ENCODE peak calls at places on chromosome 17, in nine cellular contexts. E is SK-N-SH, B is suprapubic skin, G is transverse colon, D is K562, N is H1, A is tibial nerve, J is sigmoid colon, R is stomach. C is an unnamed sample.
A peak's percentile ranks its signal among the peaks of the same experiment; 100 is the strongest.

GRCh38 chr17:64641499-64641898 is 20.6 kb downstream of the SMURF2 start:
- DNase-seq in E (peak; percentile 75), B (no peak), G (no peak), D (peak; percentile 49), N (no peak), A (no peak), J (no peak), R (no peak), C (no peak)

GRCh38 chr17:17096438-17097178 is 54.4 kb downstream of the MPRIP start:
- DNase-seq in E (no peak), B (no peak), G (peak; percentile 41), D (no peak), N (no peak), A (no peak), J (no peak), R (no peak), C (no peak)

GRCh38 chr17:5237541-5238016 is 2.9 kb upstream of the SCIMP start:
- DNase-seq in E (peak; percentile 72), B (no peak), G (peak; percentile 72), D (peak; percentile 78), N (peak; percentile 46), A (no peak), J (no peak), R (peak; percentile 61), C (no peak)

GRCh38 chr17:49414271-49414621 is 436 bp downstream of the PHB1 start:
- DNase-seq in E (no peak), B (peak; percentile 57), G (peak; percentile 25), D (peak; percentile 32), N (no peak), A (no peak), J (no peak), R (no peak), C (no peak)

GRCh38 chr17:39920218-39921210 is 2.1 kb upstream of the GSDMB start:
- DNase-seq in E (no peak), B (no peak), G (no peak), D (no peak), N (no peak), A (no peak), J (no peak), R (no peak), C (no peak)

GRCh38 chr17:34719569-34719968 is 140.2 kb downstream of the TMEM132E start:
- DNase-seq in E (no peak), B (no peak), G (no peak), D (no peak), N (no peak), A (no peak), J (no peak), R (no peak), C (no peak)

GRCh38 chr17:6304894-6305612 is 129.9 kb downstream of the AIPL1 start:
- DNase-seq in E (no peak), B (no peak), G (no peak), D (no peak), N (no peak), A (no peak), J (no peak), R (no peak), C (no peak)

GRCh38 chr17:57420674-57421392 is 164.5 kb downstream of the MSI2 start:
- DNase-seq in E (peak; percentile 79), B (no peak), G (peak; percentile 59), D (peak; percentile 77), N (no peak), A (no peak), J (no peak), R (peak; percentile 36), C (no peak)

GRCh38 chr17:78316867-78317816 is 42.7 kb downstream of the SOCS3 start:
- DNase-seq in E (peak; percentile 27), B (peak; percentile 67), G (peak; percentile 84), D (peak; percentile 78), N (peak; percentile 70), A (no peak), J (no peak), R (peak; percentile 65), C (no peak)

GRCh38 chr17:74924250-74924948 is at the start of gene OTOP2:
- DNase-seq in E (peak; percentile 67), B (no peak), G (peak; percentile 25), D (no peak), N (no peak), A (no peak), J (no peak), R (no peak), C (no peak)
- H3K27me3 ChIP-seq in E (peaks cover 78% of the 10 kb centered on the region), B (peaks cover 66% of the 10 kb centered on the region), G (peaks cover 96% of the 10 kb centered on the region), D (peaks cover 30% of the 10 kb centered on the region), N (peaks cover 40% of the 10 kb centered on the region), A (no peaks in the 10 kb centered on the region), J (peaks cover 66% of the 10 kb centered on the region), R (peaks cover 94% of the 10 kb centered on the region), C (peaks cover 4% of the 10 kb centered on the region)

GRCh38 chr17:880871-881269 is 98.7 kb downstream of the NXN start:
- DNase-seq in E (no peak), B (no peak), G (no peak), D (no peak), N (no peak), A (no peak), J (no peak), R (no peak), C (no peak)

GRCh38 chr17:880074-880870 is 98.1 kb downstream of the MRM3 start:
- DNase-seq in E (no peak), B (no peak), G (no peak), D (no peak), N (no peak), A (no peak), J (no peak), R (peak; percentile 31), C (no peak)

GRCh38 chr17:885971-886571 is 93.5 kb downstream of the NXN start:
- DNase-seq in E (no peak), B (peak; percentile 79), G (peak; percentile 52), D (no peak), N (no peak), A (peak; percentile 71), J (peak; percentile 97), R (peak; percentile 72), C (peak; percentile 82)

GRCh38 chr17:883586-883962 is 96.0 kb downstream of the NXN start:
- DNase-seq in E (no peak), B (no peak), G (no peak), D (peak; percentile 15), N (no peak), A (no peak), J (no peak), R (no peak), C (no peak)

GRCh38 chr17:882827-883585 is 96.6 kb downstream of the NXN start:
- DNase-seq in E (no peak), B (peak; percentile 74), G (peak; percentile 34), D (no peak), N (no peak), A (peak; percentile 56), J (peak; percentile 93), R (peak; percentile 78), C (peak; percentile 76)
- TF ChIP-seq EP300 in E (no peak), B (no peak), G (no peak), D (no peak), N (no peak), A (peak; percentile 72), J (peak; percentile 16), R (no peak), C (no peak)

DNA sequence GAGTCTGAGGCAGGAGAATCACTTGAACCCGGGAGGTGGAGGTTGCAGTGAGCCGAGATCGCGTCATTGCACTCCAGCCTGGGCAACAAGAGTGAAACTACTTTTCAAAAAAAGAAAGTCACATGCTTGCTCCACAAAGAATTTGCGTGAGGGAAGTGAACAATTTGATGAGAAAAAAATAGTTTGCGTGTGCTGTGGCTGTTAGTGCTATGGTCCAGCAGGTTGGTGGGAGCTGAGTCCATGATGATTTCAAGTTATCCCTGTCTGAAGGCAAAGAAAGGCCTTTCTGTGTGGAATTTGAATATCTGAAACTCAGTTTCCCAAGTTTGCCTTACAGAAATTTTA is 21.0 kb downstream of the PRCD start:
- DNase-seq in E (no peak), B (no peak), G (no peak), D (no peak), N (no peak), A (no peak), J (no peak), R (no peak), C (no peak)
- H3K4me3 ChIP-seq in E (peak overlapping the region; percentile 1), B (peak overlapping the region; percentile 11), G (no peak overlapping the region), D (peak overlapping the region; percentile 57), N (no peak overlapping the region), A (no peak overlapping the region), J (no peak overlapping the region), R (no peak overlapping the region), C (no peak overlapping the region)

DNA sequence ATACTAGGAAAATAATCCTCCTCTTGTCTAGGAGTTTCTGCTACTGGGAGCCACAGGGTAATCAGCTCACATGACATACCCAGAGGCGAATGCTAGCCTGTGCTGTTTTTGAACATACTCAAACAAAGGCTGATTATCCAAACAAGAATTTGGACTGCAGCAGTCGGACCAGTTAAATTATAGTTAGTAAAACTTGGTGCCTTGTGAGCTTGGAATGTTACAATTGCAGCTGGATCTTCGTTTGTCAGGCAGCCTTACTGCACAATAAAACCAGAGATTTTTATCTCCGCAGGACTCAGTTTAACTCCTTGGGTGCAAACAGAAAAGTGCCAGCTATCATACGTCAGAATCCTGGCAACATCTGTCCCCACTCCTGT is 163.8 kb upstream of the TBX2 start:
- DNase-seq in E (no peak), B (no peak), G (no peak), D (no peak), N (no peak), A (no peak), J (no peak), R (no peak), C (no peak)
- H3K27me3 ChIP-seq in E (no peaks in the 10 kb centered on the region), B (no peaks in the 10 kb centered on the region), G (no peaks in the 10 kb centered on the region), D (no peaks in the 10 kb centered on the region), N (no peaks in the 10 kb centered on the region), A (no peaks in the 10 kb centered on the region), J (no peaks in the 10 kb centered on the region), R (no peaks in the 10 kb centered on the region), C (no peaks in the 10 kb centered on the region)

GRCh38 chr17:68052810-68053209 is 17.3 kb downstream of the KPNA2 start:
- DNase-seq in E (no peak), B (no peak), G (no peak), D (no peak), N (no peak), A (no peak), J (no peak), R (no peak), C (no peak)

GRCh38 chr17:68048996-68049395 is 13.5 kb downstream of the KPNA2 start:
- DNase-seq in E (peak; percentile 27), B (no peak), G (no peak), D (peak; percentile 24), N (no peak), A (no peak), J (no peak), R (no peak), C (no peak)

GRCh38 chr17:68057531-68057952 is 22.0 kb downstream of the KPNA2 start:
- DNase-seq in E (peak; percentile 24), B (no peak), G (peak; percentile 35), D (peak; percentile 29), N (no peak), A (no peak), J (no peak), R (peak; percentile 31), C (no peak)

GRCh38 chr17:68053237-68054030 is 17.9 kb downstream of the KPNA2 start:
- DNase-seq in E (no peak), B (peak; percentile 86), G (no peak), D (no peak), N (no peak), A (no peak), J (peak; percentile 84), R (no peak), C (no peak)

GRCh38 chr17:68054296-68054900 is 18.9 kb downstream of the KPNA2 start:
- DNase-seq in E (no peak), B (no peak), G (no peak), D (no peak), N (no peak), A (no peak), J (no peak), R (peak; percentile 32), C (no peak)
- TF ChIP-seq EP300 in E (no peak), B (no peak), G (no peak), D (no peak), N (no peak), A (no peak), J (no peak), R (no peak), C (no peak)

C was measured in ovary.